ENCODE peak calls at places on chromosomes 5 and 9, in eight cellular contexts. Y is stomach; P is neural progenitor cell; U is BJ; I is left ventricle myocardium inferior; E is fibroblast of mammary gland; D is CD8-positive, alpha-beta memory T cell; L is neuronal stem cell. F is an unnamed sample.

GRCh38 chr5:142432961-142433360 is 108.1 kb upstream of the SPRY4 start:
- DNase-seq in P (no peak), Y (no peak), U (no peak), D (peak), L (no peak), I (no peak), E (no peak), F (no peak)

GRCh38 chr9:133942206-133942975 is 49.7 kb downstream of the VAV2 start:
- DNase-seq in E (no peak), U (no peak), P (no peak), L (no peak), I (peak), D (no peak), Y (no peak), F (no peak)

GRCh38 chr5:58458851-58459275 is 1.0 kb downstream of the PLK2 start:
- DNase-seq in D (no peak), L (no peak), E (no peak), U (no peak), Y (no peak), I (no peak), P (no peak), F (no peak)

GRCh38 chr9:35736201-35736633 is 3.8 kb downstream of the CREB3 start:
- DNase-seq in Y (peak), D (peak), P (peak), E (peak), L (peak), U (no peak), I (peak), F (peak)

GRCh38 chr5:56501949-56502557 is 268.9 kb upstream of the ANKRD55 start:
- DNase-seq in U (no peak), Y (no peak), D (no peak), I (no peak), L (no peak), P (no peak), E (no peak), F (no peak)

GRCh38 chr9:15641301-15641700 is 88.5 kb downstream of the CCDC171 start:
- DNase-seq in U (no peak), Y (no peak), D (no peak), P (no peak), I (no peak), E (no peak), L (no peak), F (no peak)

GRCh38 chr9:108325406-108325805 is 530.4 kb downstream of the ACTL7B start:
- DNase-seq in I (no peak), P (no peak), Y (no peak), U (no peak), E (no peak), L (no peak), D (no peak), F (no peak)

GRCh38 chr5:68459093-68459492 is 243.5 kb downstream of the PIK3R1 start:
- DNase-seq in U (no peak), L (no peak), P (no peak), I (no peak), D (no peak), Y (no peak), E (no peak), F (no peak)

GRCh38 chr5:36243653-36244052 is 1.9 kb upstream of the NADK2 start:
- DNase-seq in D (no peak), U (no peak), I (no peak), L (no peak), Y (no peak), P (no peak), E (no peak), F (no peak)

GRCh38 chr9:14880951-14881465 is 29.2 kb downstream of the FREM1 start:
- DNase-seq in E (no peak), U (no peak), P (no peak), L (no peak), D (no peak), Y (no peak), I (no peak), F (peak)

GRCh38 chr9:6128030-6128429 is 87.6 kb upstream of the IL33 start:
- DNase-seq in Y (no peak), P (peak), D (no peak), L (no peak), I (no peak), U (no peak), E (no peak), F (no peak)

GRCh38 chr9:125603478-125604021 is 103.5 kb downstream of the MAPKAP1 start:
- DNase-seq in E (no peak), D (no peak), P (no peak), U (no peak), Y (no peak), L (no peak), I (no peak), F (no peak)

GRCh38 chr5:52989025-52989780 is at the start of gene ITGA2:
- DNase-seq in D (peak), E (peak), U (no peak), P (peak), L (peak), I (peak), Y (peak), F (peak)

GRCh38 chr9:93657331-93658111 is 81.1 kb downstream of the PHF2 start:
- DNase-seq in Y (no peak), D (no peak), L (no peak), E (no peak), U (no peak), I (peak), P (no peak), F (no peak)

GRCh38 chr5:125485003-125485641 is 738.7 kb upstream of the ZNF608 start:
- DNase-seq in Y (no peak), U (peak), I (no peak), P (peak), D (no peak), L (peak), E (peak), F (peak)

GRCh38 chr5:78561261-78561660 is 87.3 kb downstream of the LHFPL2 start:
- DNase-seq in I (no peak), Y (no peak), L (no peak), U (no peak), D (no peak), P (no peak), E (no peak), F (no peak)

GRCh38 chr5:150101019-150101418 is 14.7 kb upstream of the CSF1R start:
- DNase-seq in E (no peak), I (no peak), D (no peak), P (no peak), L (no peak), Y (no peak), U (no peak), F (no peak)

GRCh38 chr9:5013379-5013778 is 28.3 kb downstream of the JAK2 start:
- DNase-seq in Y (no peak), U (no peak), D (no peak), I (no peak), L (no peak), P (no peak), E (peak), F (no peak)

GRCh38 chr5:168047043-168047668 is 244.3 kb upstream of the WWC1 start:
- DNase-seq in U (no peak), E (peak), P (peak), D (no peak), L (peak), I (no peak), Y (peak), F (peak)

GRCh38 chr5:54895816-54896341 is 89.5 kb downstream of the ESM1 start:
- DNase-seq in P (peak), D (no peak), L (peak), Y (peak), I (no peak), U (no peak), E (peak), F (peak)

GRCh38 chr5:132661231-132662003 is 3.4 kb downstream of the IL13 start:
- DNase-seq in L (no peak), Y (peak), D (no peak), U (no peak), E (peak), P (no peak), I (no peak), F (no peak)

GRCh38 chr9:125024917-125025316 is 84.0 kb upstream of the GOLGA1 start:
- DNase-seq in L (no peak), I (no peak), Y (no peak), D (no peak), P (no peak), U (no peak), E (no peak), F (no peak)

GRCh38 chr9:5263568-5264218 is 32.5 kb downstream of the INSL4 start:
- DNase-seq in U (no peak), P (peak), D (no peak), E (peak), I (no peak), L (no peak), Y (no peak), F (no peak)

GRCh38 chr9:99356512-99356971 is 134.5 kb downstream of the SEC61B start:
- DNase-seq in E (peak), U (no peak), P (no peak), Y (no peak), I (peak), L (no peak), D (no peak), F (peak)

GRCh38 chr5:96175090-96175489 is 213.4 kb upstream of the ELL2 start:
- DNase-seq in Y (no peak), D (no peak), L (no peak), U (no peak), P (no peak), E (peak), I (no peak), F (no peak)

GRCh38 chr5:131221888-131222287 is 42.0 kb upstream of the CDC42SE2 start:
- DNase-seq in I (no peak), U (no peak), P (no peak), Y (no peak), E (peak), D (no peak), L (no peak), F (no peak)

GRCh38 chr9:36928210-36928609 is 105.9 kb downstream of the PAX5 start:
- DNase-seq in P (no peak), D (no peak), L (no peak), I (no peak), Y (no peak), E (no peak), U (no peak), F (no peak)

GRCh38 chr9:36930941-36931340 is 103.1 kb downstream of the PAX5 start:
- DNase-seq in U (no peak), L (no peak), P (no peak), E (no peak), D (no peak), I (no peak), Y (peak), F (no peak)

GRCh38 chr9:36932198-36932597 is 101.9 kb downstream of the PAX5 start:
- DNase-seq in D (no peak), I (no peak), E (no peak), P (no peak), L (no peak), U (no peak), Y (no peak), F (no peak)

GRCh38 chr9:36929350-36929675 is 104.8 kb downstream of the PAX5 start:
- DNase-seq in E (no peak), L (no peak), Y (no peak), I (no peak), D (no peak), P (no peak), U (no peak), F (no peak)

GRCh38 chr9:36928670-36929349 is 105.3 kb downstream of the PAX5 start:
- DNase-seq in I (no peak), D (no peak), P (no peak), E (peak), U (no peak), L (no peak), Y (no peak), F (peak)
- H3K4me3 ChIP-seq in I (no peak), D (no peak), P (no peak), E (no peak), U (no peak), L (no peak), Y (no peak), F (no peak)

DNA sequence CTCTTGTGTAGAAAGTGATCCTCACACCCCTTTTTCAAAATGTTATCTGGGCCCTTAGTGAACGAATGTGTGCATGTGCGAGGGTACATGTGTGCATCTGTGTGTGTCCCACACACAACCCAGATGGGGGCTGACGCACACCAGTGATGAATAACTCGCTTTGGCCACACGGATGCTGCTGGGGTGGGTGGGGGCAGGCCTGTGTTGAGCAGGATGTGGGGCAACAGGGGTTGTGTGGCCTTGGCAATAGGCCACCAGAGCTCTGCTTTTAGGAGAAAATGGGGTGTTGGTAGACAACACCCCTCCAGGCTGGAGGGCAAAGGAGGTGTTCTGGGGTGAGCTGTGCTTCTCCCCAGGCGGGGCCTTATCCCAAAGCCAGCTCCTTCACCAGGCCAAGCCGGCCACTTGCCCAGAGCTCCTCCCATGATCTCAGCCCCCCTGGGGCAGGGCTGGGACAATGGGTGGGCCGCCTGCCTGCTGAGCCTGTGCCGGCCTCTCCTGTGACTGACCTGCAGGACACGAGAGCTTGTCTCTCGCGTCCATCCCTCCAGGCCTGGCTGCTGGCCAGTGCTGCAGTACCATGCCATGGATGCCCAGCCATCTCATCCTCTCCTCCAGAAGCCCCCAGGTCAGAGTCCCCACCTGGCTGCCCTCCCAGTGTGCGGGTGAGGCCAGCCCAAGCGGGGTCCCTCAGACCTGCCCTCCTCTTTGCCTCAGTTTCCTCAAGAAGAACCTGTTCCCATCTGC is 1.7 kb downstream of the DBN1 start:
- DNase-seq in U (no peak), P (no peak), D (peak), E (peak), I (peak), Y (no peak), L (no peak), F (no peak)
- H3K4me3 ChIP-seq in U (peak), P (peak), D (peak), E (peak), I (peak), Y (peak), L (peak), F (peak)

GRCh38 chr9:88388886-88389617 is 808 bp downstream of the SPIN1 start:
- DNase-seq in P (peak), L (peak), Y (peak), U (no peak), I (peak), E (peak), D (peak), F (peak)
- H3K4me3 ChIP-seq in P (peak), L (peak), Y (peak), U (peak), I (peak), E (peak), D (peak), F (peak)

DNA sequence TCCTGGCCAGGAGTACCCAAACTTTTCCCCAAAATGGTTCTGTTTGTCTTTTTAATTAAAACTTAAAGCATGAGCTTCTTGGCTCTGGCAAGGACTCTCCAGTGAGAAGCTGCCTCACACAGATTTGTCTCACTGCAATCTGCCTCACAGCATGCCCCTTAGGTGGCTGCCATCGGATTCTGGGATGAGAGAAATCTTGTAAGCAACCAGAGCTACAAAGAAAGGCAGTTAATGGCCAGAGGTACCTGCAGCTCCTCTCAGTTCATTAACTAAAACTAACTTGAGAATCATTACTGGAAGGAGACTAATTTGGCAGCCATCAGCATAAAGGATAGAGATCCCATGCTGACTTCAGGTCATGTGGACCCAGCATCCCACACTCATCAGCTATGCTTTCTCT is 220.6 kb upstream of the DMAC1 start:
- DNase-seq in P (peak), L (no peak), U (no peak), Y (no peak), E (no peak), I (no peak), D (no peak), F (no peak)
- H3K4me3 ChIP-seq in P (no peak), L (no peak), U (no peak), Y (no peak), E (no peak), I (no peak), D (no peak), F (no peak)

DNA sequence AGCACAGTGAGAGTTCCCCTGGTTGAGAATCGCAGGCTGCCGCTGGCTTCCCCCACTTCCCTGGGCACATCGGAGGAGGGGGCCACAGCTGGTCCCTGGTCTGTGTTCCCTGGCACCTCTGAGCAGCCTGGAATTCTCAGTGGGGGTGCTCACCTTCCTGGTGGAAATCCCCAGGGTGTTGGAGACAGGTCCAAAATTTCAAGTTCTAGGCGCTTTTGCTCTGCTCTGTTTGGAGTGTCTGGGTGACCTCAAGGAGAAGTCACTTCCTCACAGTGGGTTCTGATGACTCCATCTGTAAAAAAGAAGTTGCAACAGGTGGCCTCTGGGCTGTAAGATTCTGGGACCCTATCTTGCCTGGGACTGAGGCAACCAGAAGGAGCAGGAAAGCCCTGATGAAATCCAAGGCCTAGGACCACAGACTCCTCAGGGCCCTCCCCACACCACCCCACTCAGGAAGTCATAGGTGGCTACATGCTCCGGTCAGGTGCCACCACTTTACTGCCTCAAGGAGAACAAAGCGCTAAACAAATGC is at the start of gene TRAF1:
- DNase-seq in I (no peak), P (no peak), D (peak), Y (no peak), E (no peak), U (no peak), L (no peak), F (no peak)
- H3K4me3 ChIP-seq in I (no peak), P (no peak), D (peak), Y (no peak), E (no peak), U (no peak), L (no peak), F (no peak)

GRCh38 chr9:69200071-69200470 is 26.0 kb downstream of the TJP2 start:
- DNase-seq in U (no peak), Y (no peak), I (no peak), L (no peak), E (peak), D (no peak), P (no peak), F (no peak)
- H3K4me3 ChIP-seq in U (no peak), Y (no peak), I (no peak), L (no peak), E (no peak), D (no peak), P (no peak), F (no peak)

GRCh38 chr9:128408963-128409431 is 11.7 kb upstream of the CERCAM start:
- DNase-seq in I (no peak), U (no peak), P (peak), D (no peak), Y (no peak), E (no peak), L (peak), F (no peak)
- H3K4me3 ChIP-seq in I (no peak), U (no peak), P (no peak), D (no peak), Y (no peak), E (no peak), L (no peak), F (no peak)